ENCODE peak calls at places on chromosomes 4 and X, in eight cellular contexts. T, W, B, A, Y, D, V and H are unnamed samples.

GRCh38 chr4:8608714-8609391 is 16.3 kb downstream of the CPZ start:
- DNase-seq in T (no peak), W (no peak), B (no peak), A (no peak), Y (no peak), D (no peak), V (no peak), H (no peak)

GRCh38 chr4:54065282-54066087 is 1.1 kb upstream of the CHIC2 start:
- DNase-seq in T (peak), W (no peak), B (no peak), A (no peak), Y (no peak), D (peak), V (peak), H (peak)

GRCh38 chrX:69025802-69026301 is 139.4 kb downstream of the PJA1 start:
- DNase-seq in T (no peak), W (no peak), B (peak), A (no peak), Y (no peak), D (peak), V (peak), H (peak)

GRCh38 chr4:38381788-38382187 is 282.2 kb upstream of the KLF3 start:
- DNase-seq in T (no peak), W (no peak), B (no peak), A (no peak), Y (no peak), D (no peak), V (no peak), H (no peak)

GRCh38 chr4:6806924-6807676 is 24.6 kb downstream of the KIAA0232 start:
- DNase-seq in T (no peak), W (no peak), B (no peak), A (no peak), Y (no peak), D (no peak), V (peak), H (no peak)

GRCh38 chrX:133215747-133216146 is 2.4 kb downstream of the TFDP3 start:
- DNase-seq in T (peak), W (no peak), B (peak), A (peak), Y (peak), D (peak), V (peak), H (peak)

GRCh38 chrX:68831405-68832100 is 2.7 kb downstream of the EFNB1 start:
- DNase-seq in T (no peak), W (no peak), B (no peak), A (no peak), Y (no peak), D (no peak), V (peak), H (no peak)

GRCh38 chr4:169657470-169658107 is 37.2 kb downstream of the CLCN3 start:
- DNase-seq in T (no peak), W (no peak), B (no peak), A (peak), Y (no peak), D (no peak), V (no peak), H (no peak)

GRCh38 chr4:74545488-74545887 is 100.6 kb downstream of the AREG start:
- DNase-seq in T (no peak), W (no peak), B (peak), A (no peak), Y (no peak), D (peak), V (no peak), H (peak)

GRCh38 chr4:23631255-23631950 is 258.4 kb downstream of the PPARGC1A start:
- DNase-seq in T (peak), W (no peak), B (no peak), A (no peak), Y (no peak), D (no peak), V (no peak), H (no peak)

GRCh38 chr4:75781328-75781727 is 57.0 kb downstream of the USO1 start:
- DNase-seq in T (no peak), W (no peak), B (no peak), A (no peak), Y (no peak), D (no peak), V (no peak), H (no peak)

GRCh38 chr4:25792200-25792791 is 70.5 kb downstream of the SEL1L3 start:
- DNase-seq in T (peak), W (peak), B (peak), A (no peak), Y (no peak), D (peak), V (no peak), H (no peak)

GRCh38 chr4:682490-683172 is 6.3 kb downstream of the SLC49A3 start:
- DNase-seq in T (no peak), W (no peak), B (no peak), A (no peak), Y (no peak), D (no peak), V (no peak), H (no peak)

GRCh38 chr4:56389558-56389957 is 2.3 kb upstream of the AASDH start:
- DNase-seq in T (peak), W (no peak), B (no peak), A (peak), Y (no peak), D (no peak), V (no peak), H (no peak)

GRCh38 chr4:74873545-74874295 is 59.2 kb upstream of the PARM1 start:
- DNase-seq in T (peak), W (no peak), B (no peak), A (no peak), Y (no peak), D (no peak), V (peak), H (no peak)

GRCh38 chr4:36310793-36311192 is 29.4 kb downstream of the DTHD1 start:
- DNase-seq in T (no peak), W (no peak), B (no peak), A (no peak), Y (no peak), D (no peak), V (no peak), H (no peak)

GRCh38 chr4:95129708-95130343 is 372.1 kb downstream of the BMPR1B start:
- DNase-seq in T (peak), W (peak), B (peak), A (peak), Y (no peak), D (peak), V (peak), H (peak)

GRCh38 chr4:70544279-70544870 is 26.0 kb downstream of the AMTN start:
- DNase-seq in T (peak), W (peak), B (no peak), A (peak), Y (peak), D (peak), V (peak), H (peak)

GRCh38 chr4:2396781-2397368 is 21.6 kb downstream of the ZFYVE28 start:
- DNase-seq in T (no peak), W (no peak), B (no peak), A (no peak), Y (no peak), D (no peak), V (no peak), H (no peak)

GRCh38 chrX:18146954-18147353 is 73.7 kb downstream of the BEND2 start:
- DNase-seq in T (peak), W (no peak), B (peak), A (peak), Y (peak), D (peak), V (no peak), H (no peak)

GRCh38 chr4:52841707-52842456 is 20.2 kb upstream of the RASL11B start:
- DNase-seq in T (no peak), W (no peak), B (no peak), A (no peak), Y (no peak), D (no peak), V (peak), H (peak)

GRCh38 chr4:38078590-38079381 is 118.6 kb downstream of the PTTG2 start:
- DNase-seq in T (no peak), W (no peak), B (peak), A (peak), Y (no peak), D (peak), V (peak), H (peak)

GRCh38 chrX:11259437-11259836 is 33.8 kb upstream of the AMELX start:
- DNase-seq in T (no peak), W (no peak), B (no peak), A (no peak), Y (no peak), D (no peak), V (no peak), H (no peak)

GRCh38 chr4:4859010-4859798 is at the start of gene MSX1:
- DNase-seq in T (peak), W (peak), B (peak), A (peak), Y (peak), D (peak), V (peak), H (peak)

GRCh38 chr4:170990989-170991589 is 822.1 kb upstream of the GALNTL6 start:
- DNase-seq in T (peak), W (peak), B (peak), A (peak), Y (peak), D (peak), V (peak), H (peak)

GRCh38 chrX:9278475-9279270 is 186.2 kb upstream of the TBL1X start:
- DNase-seq in T (no peak), W (no peak), B (no peak), A (no peak), Y (no peak), D (no peak), V (peak), H (no peak)

GRCh38 chr4:11741190-11741652 is 312.5 kb upstream of the HS3ST1 start:
- DNase-seq in T (peak), W (no peak), B (no peak), A (no peak), Y (no peak), D (peak), V (peak), H (peak)

GRCh38 chr4:8506373-8507250 is 66.0 kb downstream of the TRMT44 start:
- DNase-seq in T (peak), W (no peak), B (no peak), A (peak), Y (peak), D (no peak), V (peak), H (no peak)

GRCh38 chr4:149980941-149981340 is 97.3 kb upstream of the DCLK2 start:
- DNase-seq in T (peak), W (peak), B (peak), A (peak), Y (peak), D (peak), V (peak), H (peak)

GRCh38 chrX:31656013-31656412 is 584.2 kb upstream of the FTHL17 start:
- DNase-seq in T (no peak), W (no peak), B (no peak), A (no peak), Y (no peak), D (no peak), V (peak), H (peak)

GRCh38 chr4:30718021-30718888 is 1.9 kb upstream of the PCDH7 start:
- DNase-seq in T (peak), W (no peak), B (no peak), A (peak), Y (peak), D (peak), V (peak), H (peak)

GRCh38 chr4:3880595-3881120 is 114.5 kb downstream of the ADRA2C start:
- DNase-seq in T (peak), W (peak), B (peak), A (peak), Y (peak), D (peak), V (peak), H (peak)

GRCh38 chrX:136635235-136635634 is 12.7 kb upstream of the CD40LG start:
- DNase-seq in T (no peak), W (no peak), B (no peak), A (no peak), Y (no peak), D (no peak), V (no peak), H (no peak)
- H3K4me2 ChIP-seq in T (no peak), W (no peak), B (no peak), A (no peak), Y (no peak), D (no peak), V (no peak), H (no peak)

DNA sequence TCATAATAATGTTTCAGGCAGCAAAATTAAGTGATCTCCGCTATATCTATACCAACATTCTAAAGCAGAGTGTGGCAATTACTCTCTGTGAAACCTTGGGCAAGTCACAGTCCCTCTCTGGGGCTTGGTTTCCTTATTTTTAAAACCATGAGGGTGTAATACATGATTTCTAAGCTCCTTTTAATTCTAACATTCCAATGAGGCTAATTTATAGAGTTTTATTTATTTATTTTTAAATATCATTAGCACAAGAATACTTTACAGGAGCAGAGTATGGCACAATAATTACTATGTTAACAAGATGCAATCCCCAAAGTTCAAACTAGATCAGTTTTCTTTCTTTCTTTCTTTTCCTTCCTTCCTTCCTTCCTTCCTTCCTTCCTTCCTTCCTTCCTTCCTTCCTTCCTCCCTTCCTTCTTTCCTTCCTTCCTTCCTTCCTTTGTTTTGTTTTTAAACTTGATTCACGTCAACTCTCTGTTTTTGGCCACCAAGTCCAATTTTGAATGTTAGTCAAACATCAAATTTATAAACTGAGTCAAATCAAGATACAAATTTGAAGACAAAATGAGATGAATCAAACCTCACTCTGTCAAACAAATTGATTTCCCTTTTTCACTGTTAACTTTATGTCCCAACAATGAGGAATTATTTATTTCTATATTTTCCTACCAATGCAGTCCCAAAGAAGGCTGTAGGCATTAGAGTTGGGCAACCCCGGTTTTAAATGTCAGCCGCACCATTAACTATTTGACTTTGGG is 50.2 kb upstream of the GPR174 start:
- DNase-seq in T (no peak), W (no peak), B (no peak), A (no peak), Y (no peak), D (no peak), V (no peak), H (no peak)
- H3K4me2 ChIP-seq in T (no peak), W (no peak), B (no peak), A (no peak), Y (no peak), D (no peak), V (no peak), H (no peak)

GRCh38 chr4:77123403-77123802 is 33.6 kb upstream of the CCNG2 start:
- DNase-seq in T (no peak), W (no peak), B (no peak), A (no peak), Y (no peak), D (no peak), V (no peak), H (no peak)

GRCh38 chr4:77126844-77127614 is 30.0 kb upstream of the CCNG2 start:
- DNase-seq in T (no peak), W (no peak), B (no peak), A (no peak), Y (no peak), D (no peak), V (no peak), H (no peak)

GRCh38 chr4:77127837-77128621 is 29.0 kb upstream of the CCNG2 start:
- DNase-seq in T (peak), W (no peak), B (no peak), A (no peak), Y (no peak), D (no peak), V (no peak), H (no peak)
- H3K4me2 ChIP-seq in T (no peak), W (no peak), B (no peak), A (no peak), Y (no peak), D (no peak), V (no peak), H (no peak)

DNA sequence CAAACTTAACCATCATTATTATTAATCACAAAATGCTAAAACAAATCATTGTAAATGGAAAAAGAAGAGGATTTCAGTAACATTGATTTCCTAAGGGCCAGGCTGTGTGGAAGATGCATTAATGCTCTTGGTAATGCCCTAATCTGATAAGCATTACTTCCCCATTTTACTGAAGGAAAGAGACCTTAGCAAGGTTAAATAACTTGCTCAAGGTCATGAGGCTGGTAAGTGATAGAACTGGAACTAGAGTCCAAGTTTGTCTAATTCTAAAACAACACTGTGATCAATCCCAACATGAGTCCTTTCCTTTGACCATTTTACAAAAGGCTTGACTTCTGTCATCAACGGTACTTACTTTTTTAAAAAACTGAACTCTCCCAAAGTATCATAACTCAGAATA is 32.6 kb downstream of the ADAMTS3 start:
- DNase-seq in T (no peak), W (no peak), B (no peak), A (no peak), Y (no peak), D (no peak), V (no peak), H (no peak)
- H3K4me2 ChIP-seq in T (no peak), W (no peak), B (no peak), A (no peak), Y (no peak), D (no peak), V (no peak), H (no peak)

GRCh38 chr4:113976937-113977855 is 2.3 kb downstream of the ARSJ start:
- DNase-seq in T (no peak), W (no peak), B (no peak), A (no peak), Y (no peak), D (no peak), V (peak), H (peak)

GRCh38 chr4:113979973-113980615 is 647 bp upstream of the ARSJ start:
- DNase-seq in T (peak), W (no peak), B (no peak), A (no peak), Y (no peak), D (peak), V (peak), H (peak)

GRCh38 chr4:113978561-113979156 is 788 bp downstream of the ARSJ start:
- DNase-seq in T (peak), W (no peak), B (peak), A (peak), Y (no peak), D (peak), V (no peak), H (peak)

GRCh38 chr4:113979157-113979972 is at the start of gene ARSJ:
- DNase-seq in T (peak), W (peak), B (peak), A (peak), Y (peak), D (peak), V (peak), H (peak)

GRCh38 chr4:113978105-113978504 is 1.3 kb downstream of the ARSJ start:
- DNase-seq in T (no peak), W (no peak), B (no peak), A (no peak), Y (no peak), D (no peak), V (no peak), H (no peak)
- H3K4me2 ChIP-seq in T (no peak), W (peak), B (peak), A (peak), Y (no peak), D (peak), V (no peak), H (peak)

GRCh38 chr4:123924536-123924935 is 527.9 kb downstream of the SPRY1 start:
- DNase-seq in T (no peak), W (no peak), B (no peak), A (no peak), Y (no peak), D (no peak), V (peak), H (peak)

GRCh38 chr4:123921339-123921738 is 524.7 kb downstream of the SPRY1 start:
- DNase-seq in T (no peak), W (no peak), B (no peak), A (no peak), Y (no peak), D (no peak), V (no peak), H (no peak)

GRCh38 chr4:123922847-123923246 is 526.3 kb downstream of the SPRY1 start:
- DNase-seq in T (peak), W (no peak), B (no peak), A (no peak), Y (no peak), D (no peak), V (no peak), H (peak)

DNA sequence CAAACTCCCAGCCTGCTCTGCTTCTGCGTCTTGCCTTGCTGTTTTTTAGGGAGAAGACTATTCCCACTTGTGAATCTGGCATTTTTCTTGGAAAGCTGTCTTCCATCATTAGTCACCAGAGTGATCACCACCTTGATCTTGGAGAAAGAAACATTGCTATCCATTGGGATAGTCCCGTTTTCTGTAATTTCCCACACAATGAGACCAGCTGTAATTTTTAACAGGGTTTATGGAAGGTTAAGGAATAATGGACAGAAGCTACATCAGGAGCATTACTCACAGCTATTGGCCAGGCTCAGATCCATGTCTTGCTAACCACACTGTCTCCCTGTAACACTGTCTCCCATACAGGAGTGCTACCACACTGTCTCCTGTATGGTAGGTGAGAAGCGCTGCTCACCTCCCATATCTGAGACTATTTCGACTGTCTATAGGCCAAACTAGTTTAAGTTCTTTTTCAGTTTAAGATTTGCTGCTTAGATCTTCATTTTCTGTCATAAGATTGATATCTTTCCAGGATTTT is 523.0 kb downstream of the SPRY1 start:
- DNase-seq in T (no peak), W (no peak), B (no peak), A (no peak), Y (no peak), D (no peak), V (no peak), H (no peak)
- H3K4me2 ChIP-seq in T (no peak), W (no peak), B (no peak), A (no peak), Y (no peak), D (no peak), V (no peak), H (no peak)

GRCh38 chrX:16772460-16772859 is 13.8 kb upstream of the TXLNG start:
- DNase-seq in T (peak), W (peak), B (peak), A (no peak), Y (no peak), D (peak), V (no peak), H (no peak)

GRCh38 chrX:16774746-16775145 is 11.5 kb upstream of the TXLNG start:
- DNase-seq in T (no peak), W (no peak), B (no peak), A (no peak), Y (no peak), D (no peak), V (no peak), H (peak)

GRCh38 chrX:16770970-16771482 is 15.2 kb upstream of the TXLNG start:
- DNase-seq in T (no peak), W (no peak), B (no peak), A (no peak), Y (no peak), D (peak), V (no peak), H (no peak)

GRCh38 chrX:16771483-16772398 is 14.5 kb upstream of the TXLNG start:
- DNase-seq in T (peak), W (peak), B (peak), A (peak), Y (peak), D (peak), V (peak), H (peak)
- H3K4me2 ChIP-seq in T (no peak), W (peak), B (peak), A (peak), Y (no peak), D (peak), V (no peak), H (no peak)

DNA sequence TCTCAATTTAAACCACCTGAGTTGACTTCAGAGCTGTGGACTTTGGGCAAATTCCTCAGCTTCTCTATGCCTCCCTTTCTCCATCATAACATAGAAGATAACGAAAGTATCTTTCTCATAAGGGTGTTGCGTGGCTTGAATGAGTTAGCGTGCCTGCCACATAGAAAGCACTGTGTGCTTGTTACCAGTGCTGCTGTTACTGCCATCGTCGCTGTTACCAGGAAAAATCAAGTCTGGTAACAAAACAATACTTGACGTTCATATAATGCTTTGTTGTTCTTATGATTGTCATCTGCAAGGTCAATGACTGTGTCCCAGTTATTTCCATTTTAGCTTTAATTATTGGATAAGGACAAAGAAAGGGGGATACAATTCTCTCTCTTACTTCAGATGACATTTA is 64.4 kb downstream of the DDX60L start:
- DNase-seq in T (no peak), W (no peak), B (no peak), A (no peak), Y (no peak), D (no peak), V (no peak), H (no peak)
- H3K4me2 ChIP-seq in T (no peak), W (no peak), B (no peak), A (no peak), Y (no peak), D (no peak), V (no peak), H (no peak)